ENCODE peak calls at places on chromosome 17, in eight cellular contexts. K is upper lobe of left lung, W is GM23338, Q is K562, G is HCT116, R is Panc1, C is GM12878, M is HepG2. D is an unnamed sample.

GRCh38 chr17:55903028-55903690 is 152.3 kb downstream of the PCTP start:
- ATAC-seq in K (no peak), W (no peak), Q (no peak), G (no peak), R (no peak), C (no peak), M (no peak), D (no peak)

GRCh38 chr17:393806-394717 is 41.5 kb upstream of the RPH3AL start:
- ATAC-seq in K (peak; percentile 46), W (no peak), Q (no peak), G (no peak), R (no peak), C (no peak), M (peak; percentile 86), D (no peak)

GRCh38 chr17:17924131-17924856 is 47.9 kb downstream of the TOM1L2 start:
- ATAC-seq in K (no peak), W (no peak), Q (no peak), G (no peak), R (no peak), C (no peak), M (no peak), D (no peak)

GRCh38 chr17:31490991-31491793 is 99.7 kb downstream of the RAB11FIP4 start:
- ATAC-seq in K (no peak), W (no peak), Q (no peak), G (no peak), R (no peak), C (peak; percentile 60), M (no peak), D (no peak)

GRCh38 chr17:31093866-31094599 is 744 bp upstream of the NF1 start:
- ATAC-seq in K (no peak), W (no peak), Q (peak; percentile 61), G (no peak), R (peak; percentile 5), C (no peak), M (peak; percentile 20), D (no peak)

GRCh38 chr17:73365934-73366623 is 54.3 kb upstream of the CDC42EP4 start:
- ATAC-seq in K (peak; percentile 6), W (no peak), Q (peak; percentile 69), G (no peak), R (no peak), C (peak; percentile 52), M (no peak), D (peak; percentile 37)

GRCh38 chr17:55479903-55480302 is 31.3 kb downstream of the SMIM36 start:
- ATAC-seq in K (no peak), W (no peak), Q (no peak), G (no peak), R (no peak), C (no peak), M (no peak), D (no peak)

GRCh38 chr17:9886141-9886930 is 18.7 kb downstream of the RCVRN start:
- ATAC-seq in K (no peak), W (no peak), Q (no peak), G (no peak), R (no peak), C (no peak), M (no peak), D (no peak)

GRCh38 chr17:48544356-48545021 is 420 bp downstream of the HOXB2 start:
- ATAC-seq in K (peak; percentile 41), W (peak; percentile 4), Q (peak; percentile 16), G (no peak), R (peak; percentile 4), C (peak; percentile 29), M (no peak), D (peak; percentile 87)

GRCh38 chr17:66357037-66357436 is 54.6 kb downstream of the PRKCA start:
- ATAC-seq in K (no peak), W (no peak), Q (no peak), G (no peak), R (no peak), C (no peak), M (no peak), D (no peak)

GRCh38 chr17:77634710-77635109 is 323.8 kb upstream of the TNRC6C start:
- ATAC-seq in K (no peak), W (no peak), Q (no peak), G (no peak), R (no peak), C (peak; percentile 75), M (no peak), D (no peak)

GRCh38 chr17:42475853-42476252 is 17.2 kb downstream of the ATP6V0A1 start:
- ATAC-seq in K (no peak), W (no peak), Q (no peak), G (no peak), R (no peak), C (no peak), M (no peak), D (peak; percentile 77)

GRCh38 chr17:65583921-65584603 is 22.6 kb upstream of the AXIN2 start:
- ATAC-seq in K (no peak), W (no peak), Q (no peak), G (no peak), R (no peak), C (no peak), M (peak; percentile 65), D (no peak)

GRCh38 chr17:15031971-15032370 is 233.2 kb downstream of the PMP22 start:
- ATAC-seq in K (no peak), W (peak; percentile 83), Q (no peak), G (no peak), R (no peak), C (no peak), M (no peak), D (no peak)

GRCh38 chr17:3834811-3835210 is 11.2 kb downstream of the NCBP3 start:
- ATAC-seq in K (no peak), W (no peak), Q (no peak), G (no peak), R (no peak), C (no peak), M (no peak), D (no peak)

GRCh38 chr17:81390436-81391214 is 4.6 kb upstream of the BAHCC1 start:
- ATAC-seq in K (no peak), W (no peak), Q (no peak), G (no peak), R (no peak), C (no peak), M (no peak), D (no peak)
- TF ChIP-seq POLR2AphosphoS5 in K (no peak), W (no peak), Q (no peak), G (no peak), R (no peak), C (no peak), M (peak; percentile 5), D (no peak)

GRCh38 chr17:35116845-35117244 is 2.8 kb downstream of the RAD51D start:
- ATAC-seq in K (no peak), W (peak; percentile 8), Q (no peak), G (no peak), R (no peak), C (no peak), M (no peak), D (no peak)

GRCh38 chr17:35121315-35121714 is at the start of gene FNDC8:
- ATAC-seq in K (no peak), W (no peak), Q (no peak), G (no peak), R (no peak), C (no peak), M (no peak), D (no peak)

GRCh38 chr17:35117984-35118383 is 1.7 kb downstream of the RAD51D start:
- ATAC-seq in K (no peak), W (no peak), Q (no peak), G (peak; percentile 28), R (no peak), C (peak; percentile 73), M (no peak), D (no peak)

DNA sequence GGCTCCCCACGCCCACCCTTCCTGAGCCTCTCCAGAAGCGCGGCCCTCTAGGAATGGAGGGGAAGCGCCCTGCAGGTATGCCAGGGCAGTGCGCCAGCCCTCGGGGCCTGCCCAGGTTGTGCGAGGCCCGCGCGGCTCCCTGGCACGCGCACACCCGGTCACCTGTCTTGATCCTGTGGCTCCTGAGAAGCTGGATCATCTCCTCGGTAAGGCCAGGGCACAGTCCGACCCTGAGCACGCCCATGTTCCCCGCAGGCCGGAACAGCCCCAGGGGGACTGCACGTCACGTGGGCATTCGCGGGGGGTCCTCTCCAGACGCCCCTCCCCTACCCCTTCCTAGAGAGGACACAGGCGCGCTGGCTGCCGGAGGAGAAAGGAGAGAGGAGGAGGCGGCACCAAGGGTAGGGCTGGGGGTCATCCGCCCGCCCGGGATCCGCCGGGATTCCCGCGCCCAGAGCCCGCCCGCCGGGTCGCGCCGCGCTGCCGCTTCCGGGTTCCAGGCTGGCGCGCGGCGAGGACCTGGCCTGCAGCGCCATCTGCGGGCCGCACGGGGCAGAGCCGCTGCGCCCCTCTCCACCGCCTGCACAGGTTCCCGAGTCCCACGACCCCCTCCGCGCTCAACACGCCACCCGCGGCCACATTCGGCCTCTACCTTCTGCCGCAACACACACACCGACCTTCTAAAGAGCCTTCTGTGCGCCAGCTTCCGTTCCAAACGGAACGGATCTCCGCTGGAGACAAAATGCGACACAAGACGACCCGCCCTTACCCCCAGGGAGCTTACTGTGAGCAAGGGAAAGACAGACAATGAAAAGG is at the start of gene RAD51D:
- ATAC-seq in K (peak; percentile 93), W (peak; percentile 89), Q (peak; percentile 95), G (peak; percentile 87), R (peak; percentile 97), C (peak; percentile 90), M (peak; percentile 88), D (peak; percentile 95)
- TF ChIP-seq POLR2AphosphoS5 in K (no peak), W (peak; percentile 56), Q (peak; percentile 52), G (peak; percentile 35), R (peak; percentile 80), C (peak; percentile 61), M (peak; percentile 51), D (peak; percentile 21)

GRCh38 chr17:58665946-58666857 is 25.6 kb downstream of the TEX14 start:
- ATAC-seq in K (no peak), W (no peak), Q (peak; percentile 65), G (peak; percentile 16), R (no peak), C (no peak), M (no peak), D (no peak)
- TF ChIP-seq POLR2AphosphoS5 in K (no peak), W (no peak), Q (peak; percentile 99), G (peak; percentile 94), R (no peak), C (no peak), M (no peak), D (no peak)

GRCh38 chr17:79951361-79952264 is 84.1 kb downstream of the TBC1D16 start:
- ATAC-seq in K (peak; percentile 84), W (peak; percentile 1), Q (peak; percentile 38), G (no peak), R (no peak), C (no peak), M (no peak), D (peak; percentile 47)
- TF ChIP-seq POLR2AphosphoS5 in K (no peak), W (no peak), Q (no peak), G (no peak), R (no peak), C (no peak), M (no peak), D (peak; percentile 27)

GRCh38 chr17:21042434-21043295 is at the start of gene USP22:
- ATAC-seq in K (no peak), W (peak; percentile 54), Q (peak; percentile 82), G (peak; percentile 76), R (peak; percentile 82), C (peak; percentile 79), M (peak; percentile 77), D (peak; percentile 86)
- TF ChIP-seq POLR2AphosphoS5 in K (peak; percentile 88), W (no peak), Q (peak; percentile 37), G (peak; percentile 75), R (no peak), C (peak; percentile 64), M (peak; percentile 56), D (peak; percentile 92)

GRCh38 chr17:8746501-8747236 is 2.0 kb upstream of the CCDC42 start:
- ATAC-seq in K (no peak), W (peak; percentile 20), Q (peak; percentile 18), G (peak; percentile 10), R (peak; percentile 52), C (no peak), M (no peak), D (no peak)
- TF ChIP-seq POLR2AphosphoS5 in K (no peak), W (no peak), Q (no peak), G (no peak), R (no peak), C (peak; percentile 76), M (no peak), D (no peak)